ENCODE peak calls at places on chromosomes 3 and 15, in nine cellular contexts. One of them, this sample, is unnamed.

GRCh38 chr3:98855811-98856400 is 45.6 kb downstream of the DCBLD2 start:
- DNase-seq in Panc1: no peak
- DNase-seq in CD4-positive, alpha-beta memory T cell: no peak
- DNase-seq in heart right ventricle: no peak
- DNase-seq in CD8-positive, alpha-beta T cell: no peak
- DNase-seq in cardiac muscle cell: no peak
- DNase-seq in mesendoderm: no peak
- DNase-seq in GM12878: no peak
- DNase-seq in kidney: no peak
- DNase-seq in this sample: no peak

GRCh38 chr3:160401301-160402095 is 2.0 kb downstream of the SMC4 start:
- DNase-seq in heart right ventricle: peak; percentile 17
- DNase-seq in CD8-positive, alpha-beta T cell: no peak
- DNase-seq in cardiac muscle cell: peak; percentile 41
- DNase-seq in kidney: no peak
- DNase-seq in GM12878: no peak
- DNase-seq in Panc1: no peak
- DNase-seq in mesendoderm: peak; percentile 19
- DNase-seq in CD4-positive, alpha-beta memory T cell: no peak
- DNase-seq in this sample: no peak

GRCh38 chr15:41001524-41001923 is 48.3 kb downstream of the CHAC1 start:
- DNase-seq in heart right ventricle: no peak
- DNase-seq in CD4-positive, alpha-beta memory T cell: no peak
- DNase-seq in Panc1: peak; percentile 41
- DNase-seq in CD8-positive, alpha-beta T cell: no peak
- DNase-seq in GM12878: no peak
- DNase-seq in mesendoderm: no peak
- DNase-seq in kidney: no peak
- DNase-seq in cardiac muscle cell: no peak
- DNase-seq in this sample: no peak

GRCh38 chr3:183239046-183239445 is 14.0 kb upstream of the B3GNT5 start:
- DNase-seq in CD4-positive, alpha-beta memory T cell: no peak
- DNase-seq in Panc1: no peak
- DNase-seq in heart right ventricle: no peak
- DNase-seq in mesendoderm: no peak
- DNase-seq in cardiac muscle cell: no peak
- DNase-seq in kidney: no peak
- DNase-seq in GM12878: no peak
- DNase-seq in CD8-positive, alpha-beta T cell: no peak
- DNase-seq in this sample: no peak

GRCh38 chr15:26013946-26014345 is 150.8 kb upstream of the ATP10A start:
- DNase-seq in CD8-positive, alpha-beta T cell: no peak
- DNase-seq in mesendoderm: peak; percentile 42
- DNase-seq in heart right ventricle: no peak
- DNase-seq in Panc1: no peak
- DNase-seq in GM12878: no peak
- DNase-seq in CD4-positive, alpha-beta memory T cell: no peak
- DNase-seq in kidney: no peak
- DNase-seq in cardiac muscle cell: no peak
- DNase-seq in this sample: no peak

GRCh38 chr3:197466586-197467399 is 89.0 kb downstream of the BDH1 start:
- DNase-seq in CD8-positive, alpha-beta T cell: no peak
- DNase-seq in heart right ventricle: no peak
- DNase-seq in GM12878: no peak
- DNase-seq in Panc1: no peak
- DNase-seq in cardiac muscle cell: no peak
- DNase-seq in CD4-positive, alpha-beta memory T cell: no peak
- DNase-seq in kidney: no peak
- DNase-seq in mesendoderm: no peak
- DNase-seq in this sample: no peak

GRCh38 chr15:56930663-56931313 is 12.3 kb downstream of the TCF12 start:
- DNase-seq in heart right ventricle: no peak
- DNase-seq in mesendoderm: no peak
- DNase-seq in kidney: no peak
- DNase-seq in cardiac muscle cell: no peak
- DNase-seq in CD4-positive, alpha-beta memory T cell: no peak
- DNase-seq in CD8-positive, alpha-beta T cell: no peak
- DNase-seq in Panc1: no peak
- DNase-seq in GM12878: no peak
- DNase-seq in this sample: no peak

GRCh38 chr15:100255644-100256043 is 86.1 kb downstream of the ADAMTS17 start:
- DNase-seq in heart right ventricle: no peak
- DNase-seq in CD4-positive, alpha-beta memory T cell: no peak
- DNase-seq in Panc1: no peak
- DNase-seq in GM12878: no peak
- DNase-seq in kidney: no peak
- DNase-seq in mesendoderm: peak; percentile 11
- DNase-seq in CD8-positive, alpha-beta T cell: no peak
- DNase-seq in cardiac muscle cell: no peak
- DNase-seq in this sample: no peak

GRCh38 chr3:119918992-119919933 is 137.4 kb downstream of the NR1I2 start:
- DNase-seq in heart right ventricle: no peak
- DNase-seq in mesendoderm: no peak
- DNase-seq in CD8-positive, alpha-beta T cell: no peak
- DNase-seq in Panc1: no peak
- DNase-seq in cardiac muscle cell: no peak
- DNase-seq in GM12878: no peak
- DNase-seq in CD4-positive, alpha-beta memory T cell: no peak
- DNase-seq in kidney: no peak
- DNase-seq in this sample: no peak

GRCh38 chr15:61157933-61158332 is 71.2 kb downstream of the RORA start:
- DNase-seq in CD8-positive, alpha-beta T cell: no peak
- DNase-seq in cardiac muscle cell: no peak
- DNase-seq in kidney: peak; percentile 80
- DNase-seq in Panc1: no peak
- DNase-seq in mesendoderm: no peak
- DNase-seq in heart right ventricle: peak; percentile 69
- DNase-seq in GM12878: no peak
- DNase-seq in CD4-positive, alpha-beta memory T cell: no peak
- DNase-seq in this sample: no peak

GRCh38 chr3:39088456-39088855 is 19.0 kb downstream of the GORASP1 start:
- DNase-seq in kidney: no peak
- DNase-seq in Panc1: no peak
- DNase-seq in GM12878: no peak
- DNase-seq in CD8-positive, alpha-beta T cell: no peak
- DNase-seq in heart right ventricle: no peak
- DNase-seq in CD4-positive, alpha-beta memory T cell: no peak
- DNase-seq in cardiac muscle cell: no peak
- DNase-seq in mesendoderm: no peak
- DNase-seq in this sample: no peak

GRCh38 chr3:39090922-39091321 is 16.5 kb downstream of the GORASP1 start:
- DNase-seq in kidney: no peak
- DNase-seq in heart right ventricle: no peak
- DNase-seq in cardiac muscle cell: no peak
- DNase-seq in CD8-positive, alpha-beta T cell: no peak
- DNase-seq in CD4-positive, alpha-beta memory T cell: no peak
- DNase-seq in Panc1: no peak
- DNase-seq in GM12878: no peak
- DNase-seq in mesendoderm: no peak
- DNase-seq in this sample: no peak

GRCh38 chr3:39088889-39089288 is 18.5 kb downstream of the GORASP1 start:
- DNase-seq in cardiac muscle cell: no peak
- DNase-seq in kidney: no peak
- DNase-seq in CD8-positive, alpha-beta T cell: no peak
- DNase-seq in heart right ventricle: no peak
- DNase-seq in mesendoderm: no peak
- DNase-seq in CD4-positive, alpha-beta memory T cell: no peak
- DNase-seq in Panc1: no peak
- DNase-seq in GM12878: no peak
- DNase-seq in this sample: no peak

GRCh38 chr3:39082652-39083313 is 24.6 kb downstream of the GORASP1 start:
- DNase-seq in Panc1: no peak
- DNase-seq in kidney: no peak
- DNase-seq in mesendoderm: no peak
- DNase-seq in cardiac muscle cell: no peak
- DNase-seq in GM12878: no peak
- DNase-seq in CD4-positive, alpha-beta memory T cell: no peak
- DNase-seq in CD8-positive, alpha-beta T cell: no peak
- DNase-seq in heart right ventricle: no peak
- DNase-seq in this sample: no peak

GRCh38 chr3:39086066-39086657 is 21.3 kb downstream of the GORASP1 start:
- DNase-seq in mesendoderm: no peak
- DNase-seq in CD8-positive, alpha-beta T cell: no peak
- DNase-seq in heart right ventricle: no peak
- DNase-seq in GM12878: no peak
- DNase-seq in CD4-positive, alpha-beta memory T cell: no peak
- DNase-seq in cardiac muscle cell: no peak
- DNase-seq in Panc1: no peak
- DNase-seq in kidney: no peak
- DNase-seq in this sample: no peak
- H3K36me3 ChIP-seq in mesendoderm: peaks cover 1% of the 10 kb centered on the region
- H3K36me3 ChIP-seq in CD8-positive, alpha-beta T cell: peaks cover 19% of the 10 kb centered on the region
- H3K36me3 ChIP-seq in heart right ventricle: peaks cover 100% of the 10 kb centered on the region
- H3K36me3 ChIP-seq in GM12878: peaks cover 10% of the 10 kb centered on the region
- H3K36me3 ChIP-seq in CD4-positive, alpha-beta memory T cell: peaks cover 46% of the 10 kb centered on the region
- H3K36me3 ChIP-seq in cardiac muscle cell: peaks cover 48% of the 10 kb centered on the region
- H3K36me3 ChIP-seq in Panc1: no peaks in the 10 kb centered on the region
- H3K36me3 ChIP-seq in kidney: peaks cover 40% of the 10 kb centered on the region
- H3K36me3 ChIP-seq in this sample: peaks cover 53% of the 10 kb centered on the region

GRCh38 chr3:149744151-149744550 is 8.1 kb downstream of the COMMD2 start:
- DNase-seq in CD8-positive, alpha-beta T cell: no peak
- DNase-seq in CD4-positive, alpha-beta memory T cell: no peak
- DNase-seq in Panc1: no peak
- DNase-seq in heart right ventricle: no peak
- DNase-seq in GM12878: no peak
- DNase-seq in mesendoderm: no peak
- DNase-seq in kidney: no peak
- DNase-seq in cardiac muscle cell: no peak
- DNase-seq in this sample: no peak
- H3K36me3 ChIP-seq in CD8-positive, alpha-beta T cell: peaks cover 10% of the 10 kb centered on the region
- H3K36me3 ChIP-seq in CD4-positive, alpha-beta memory T cell: peaks cover 19% of the 10 kb centered on the region
- H3K36me3 ChIP-seq in Panc1: peaks cover 45% of the 10 kb centered on the region
- H3K36me3 ChIP-seq in heart right ventricle: peaks cover 100% of the 10 kb centered on the region
- H3K36me3 ChIP-seq in GM12878: peaks cover 16% of the 10 kb centered on the region
- H3K36me3 ChIP-seq in mesendoderm: no peaks in the 10 kb centered on the region
- H3K36me3 ChIP-seq in kidney: peaks cover 18% of the 10 kb centered on the region
- H3K36me3 ChIP-seq in cardiac muscle cell: peaks cover 34% of the 10 kb centered on the region
- H3K36me3 ChIP-seq in this sample: peaks cover 37% of the 10 kb centered on the region

DNA sequence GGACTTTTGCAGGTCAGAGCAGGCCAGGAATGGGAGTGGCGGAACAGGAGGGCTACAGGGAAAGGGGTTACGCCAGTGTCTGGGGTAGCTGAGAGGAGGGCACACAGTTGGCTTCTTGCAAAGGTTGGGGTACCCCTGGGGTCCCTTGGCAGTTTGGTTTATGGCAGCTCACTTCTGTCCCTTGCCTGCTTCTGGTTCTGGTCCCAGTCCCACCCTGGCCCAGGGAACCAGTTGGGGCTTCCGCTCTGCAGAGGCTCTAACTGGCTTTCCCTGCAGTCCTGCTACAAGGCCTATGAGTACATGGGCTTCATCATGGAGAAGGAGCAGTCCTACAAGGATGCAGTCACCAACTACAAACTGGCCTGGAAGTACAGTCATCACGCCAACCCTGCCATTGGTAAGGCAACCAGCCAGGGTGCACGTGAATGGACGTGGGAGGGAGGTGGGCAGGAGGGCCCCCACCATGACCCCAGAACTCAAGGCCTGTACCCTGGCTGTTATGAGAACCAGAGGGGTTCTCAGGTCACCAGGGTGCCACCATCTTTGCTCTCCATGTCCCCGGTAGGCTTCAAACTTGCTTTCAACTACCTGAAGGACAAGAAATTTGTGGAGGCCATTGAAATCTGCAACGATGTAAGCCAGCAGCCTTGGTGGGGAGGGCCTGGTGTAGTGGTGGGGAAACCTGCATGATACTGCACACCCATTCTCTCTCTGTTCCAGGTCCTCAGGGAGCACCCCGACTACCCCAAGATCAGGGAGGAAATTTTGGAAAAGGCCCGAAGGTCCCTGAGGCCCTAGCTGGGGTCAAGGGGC is 15.2 kb downstream of the CSRNP1 start:
- DNase-seq in Panc1: no peak
- DNase-seq in cardiac muscle cell: no peak
- DNase-seq in GM12878: no peak
- DNase-seq in kidney: no peak
- DNase-seq in CD4-positive, alpha-beta memory T cell: no peak
- DNase-seq in heart right ventricle: no peak
- DNase-seq in CD8-positive, alpha-beta T cell: no peak
- DNase-seq in mesendoderm: no peak
- DNase-seq in this sample: no peak
- H3K36me3 ChIP-seq in Panc1: no peaks in the 10 kb centered on the region
- H3K36me3 ChIP-seq in cardiac muscle cell: peaks cover 13% of the 10 kb centered on the region
- H3K36me3 ChIP-seq in GM12878: peaks cover 9% of the 10 kb centered on the region
- H3K36me3 ChIP-seq in kidney: peaks cover 5% of the 10 kb centered on the region
- H3K36me3 ChIP-seq in CD4-positive, alpha-beta memory T cell: peaks cover 16% of the 10 kb centered on the region
- H3K36me3 ChIP-seq in heart right ventricle: peaks cover 23% of the 10 kb centered on the region
- H3K36me3 ChIP-seq in CD8-positive, alpha-beta T cell: peaks cover 14% of the 10 kb centered on the region
- H3K36me3 ChIP-seq in mesendoderm: peaks cover 10% of the 10 kb centered on the region
- H3K36me3 ChIP-seq in this sample: peaks cover 33% of the 10 kb centered on the region

DNA sequence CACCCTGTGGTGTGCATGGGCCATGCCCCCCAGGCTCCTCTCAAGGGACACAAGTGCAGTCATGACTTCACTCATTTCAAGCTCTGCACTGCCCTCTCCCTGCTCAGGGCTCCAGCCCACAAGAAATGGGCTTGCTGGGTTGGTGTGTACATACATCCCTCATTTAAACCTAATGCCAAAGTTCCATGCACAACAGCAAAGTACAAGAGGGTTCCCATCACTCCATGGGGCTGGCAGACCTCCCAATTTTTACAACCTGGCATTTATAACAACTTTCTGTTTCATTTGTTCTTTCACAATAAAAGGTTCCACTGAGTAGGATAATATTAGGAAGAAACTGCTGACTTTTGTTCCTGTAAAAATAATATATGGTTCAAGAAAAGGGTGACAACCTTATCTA is 54.3 kb downstream of the HERC2 start:
- DNase-seq in CD4-positive, alpha-beta memory T cell: no peak
- DNase-seq in mesendoderm: no peak
- DNase-seq in heart right ventricle: no peak
- DNase-seq in Panc1: no peak
- DNase-seq in CD8-positive, alpha-beta T cell: no peak
- DNase-seq in kidney: no peak
- DNase-seq in cardiac muscle cell: no peak
- DNase-seq in GM12878: no peak
- DNase-seq in this sample: no peak
- H3K36me3 ChIP-seq in CD4-positive, alpha-beta memory T cell: peaks cover 39% of the 10 kb centered on the region
- H3K36me3 ChIP-seq in mesendoderm: peaks cover 13% of the 10 kb centered on the region
- H3K36me3 ChIP-seq in heart right ventricle: peaks cover 100% of the 10 kb centered on the region
- H3K36me3 ChIP-seq in Panc1: peaks cover 6% of the 10 kb centered on the region
- H3K36me3 ChIP-seq in CD8-positive, alpha-beta T cell: peaks cover 31% of the 10 kb centered on the region
- H3K36me3 ChIP-seq in kidney: peaks cover 29% of the 10 kb centered on the region
- H3K36me3 ChIP-seq in cardiac muscle cell: peaks cover 53% of the 10 kb centered on the region
- H3K36me3 ChIP-seq in GM12878: peaks cover 14% of the 10 kb centered on the region
- H3K36me3 ChIP-seq in this sample: peaks cover 46% of the 10 kb centered on the region

GRCh38 chr15:75508741-75509532 is 57.4 kb upstream of the SIN3A start:
- DNase-seq in GM12878: no peak
- DNase-seq in Panc1: no peak
- DNase-seq in CD8-positive, alpha-beta T cell: no peak
- DNase-seq in heart right ventricle: peak; percentile 8
- DNase-seq in cardiac muscle cell: peak; percentile 32
- DNase-seq in CD4-positive, alpha-beta memory T cell: peak; percentile 41
- DNase-seq in mesendoderm: peak; percentile 63
- DNase-seq in kidney: no peak
- DNase-seq in this sample: no peak
- H3K36me3 ChIP-seq in GM12878: peaks cover 19% of the 10 kb centered on the region
- H3K36me3 ChIP-seq in Panc1: peaks cover 10% of the 10 kb centered on the region
- H3K36me3 ChIP-seq in CD8-positive, alpha-beta T cell: peaks cover 13% of the 10 kb centered on the region
- H3K36me3 ChIP-seq in heart right ventricle: peaks cover 68% of the 10 kb centered on the region
- H3K36me3 ChIP-seq in cardiac muscle cell: peaks cover 32% of the 10 kb centered on the region
- H3K36me3 ChIP-seq in CD4-positive, alpha-beta memory T cell: peaks cover 17% of the 10 kb centered on the region
- H3K36me3 ChIP-seq in mesendoderm: peaks cover 9% of the 10 kb centered on the region
- H3K36me3 ChIP-seq in kidney: peaks cover 19% of the 10 kb centered on the region
- H3K36me3 ChIP-seq in this sample: peaks cover 12% of the 10 kb centered on the region

This sample was measured in effector memory CD4-positive, alpha-beta T cell.